ENCODE peak calls at places on chromosomes 6 and 20, in ten cellular contexts. L, E, B, X, C, J, G, R, I and M are unnamed samples. For H3K4me1, the result is how much of the 10 kb centered on the place peaks cover.

GRCh38 chr6:140572129-140572528 is 1197.7 kb upstream of the CITED2 start:
- DNase-seq in I (peak), G (no peak), R (peak), B (no peak), C (no peak), L (peak), E (no peak), J (no peak), X (no peak), M (no peak)

GRCh38 chr20:40279390-40279789 is 409.6 kb downstream of the MAFB start:
- DNase-seq in B (no peak), R (peak), C (no peak), X (no peak), I (peak), G (no peak), L (peak), J (no peak), E (no peak), M (no peak)

GRCh38 chr6:119479860-119480655 is 130.5 kb upstream of the MAN1A1 start:
- DNase-seq in R (no peak), E (no peak), C (no peak), L (no peak), G (no peak), X (no peak), B (peak), J (no peak), I (peak), M (peak)

GRCh38 chr6:146968041-146968760 is 236.0 kb upstream of the STXBP5 start:
- DNase-seq in X (no peak), G (peak), B (no peak), J (no peak), I (peak), E (no peak), L (peak), R (no peak), C (no peak), M (no peak)

GRCh38 chr20:51542033-51542893 is at the start of gene NFATC2:
- DNase-seq in E (peak), R (peak), C (no peak), L (peak), X (peak), I (no peak), J (no peak), B (no peak), G (no peak), M (peak)

GRCh38 chr20:7855545-7855944 is 84.7 kb downstream of the HAO1 start:
- DNase-seq in J (no peak), B (no peak), I (no peak), R (no peak), G (peak), E (no peak), L (no peak), X (no peak), C (no peak), M (no peak)

GRCh38 chr6:88262372-88262771 is 96.2 kb upstream of the CNR1 start:
- DNase-seq in X (no peak), R (no peak), L (no peak), C (no peak), B (no peak), G (no peak), I (no peak), E (no peak), J (no peak), M (no peak)

GRCh38 chr20:59811681-59812171 is 121.7 kb downstream of the SYCP2 start:
- DNase-seq in G (no peak), C (peak), X (peak), I (no peak), E (no peak), J (peak), B (no peak), L (no peak), R (no peak), M (no peak)

GRCh38 chr20:973785-974194 is 28.3 kb downstream of the RSPO4 start:
- DNase-seq in X (no peak), R (no peak), L (peak), G (peak), J (no peak), E (no peak), C (no peak), B (no peak), I (peak), M (no peak)

GRCh38 chr6:88119769-88120168 is 46.4 kb downstream of the CNR1 start:
- DNase-seq in B (no peak), G (no peak), X (no peak), I (no peak), J (no peak), L (no peak), R (no peak), C (no peak), E (no peak), M (no peak)

GRCh38 chr6:138514860-138515540 is 15.7 kb upstream of the NHSL1 start:
- DNase-seq in R (no peak), B (no peak), E (no peak), C (no peak), G (no peak), X (no peak), I (no peak), L (no peak), J (no peak), M (no peak)

GRCh38 chr20:40336530-40336929 is 352.5 kb downstream of the MAFB start:
- DNase-seq in L (no peak), C (no peak), E (no peak), G (no peak), X (no peak), R (no peak), J (no peak), B (no peak), I (no peak), M (no peak)

GRCh38 chr6:35302604-35303218 is 5.1 kb downstream of the DEF6 start:
- DNase-seq in I (peak), G (no peak), L (no peak), B (no peak), C (peak), E (peak), R (no peak), X (peak), J (no peak), M (no peak)

GRCh38 chr20:42734660-42735368 is 454.9 kb downstream of the PTPRT start:
- DNase-seq in R (no peak), J (no peak), X (no peak), G (no peak), B (peak), E (no peak), I (no peak), C (no peak), L (no peak), M (no peak)

GRCh38 chr20:11083841-11084240 is 410.0 kb upstream of the JAG1 start:
- DNase-seq in J (no peak), I (peak), C (no peak), B (no peak), G (no peak), R (no peak), E (no peak), X (no peak), L (no peak), M (no peak)

GRCh38 chr20:52959125-52959524 is 13.0 kb upstream of the TSHZ2 start:
- DNase-seq in E (no peak), B (peak), R (no peak), L (peak), J (no peak), I (no peak), X (no peak), C (no peak), G (peak), M (peak)

GRCh38 chr6:115783402-115784061 is 277.2 kb downstream of the FRK start:
- DNase-seq in J (no peak), G (no peak), X (no peak), E (peak), C (no peak), R (no peak), I (no peak), L (peak), B (no peak), M (peak)

GRCh38 chr6:159074120-159074684 is 29.4 kb upstream of the TAGAP start:
- DNase-seq in J (no peak), G (peak), E (no peak), X (no peak), I (peak), R (no peak), L (peak), B (no peak), C (no peak), M (no peak)

GRCh38 chr6:148885154-148885870 is 138.5 kb downstream of the UST start:
- DNase-seq in R (no peak), B (no peak), J (no peak), L (no peak), G (no peak), E (no peak), I (peak), X (no peak), C (no peak), M (no peak)

GRCh38 chr20:2476742-2477615 is 6.4 kb upstream of the SNRPB start:
- DNase-seq in L (no peak), B (no peak), X (no peak), G (no peak), J (no peak), E (no peak), R (no peak), C (no peak), I (no peak), M (no peak)

GRCh38 chr20:51731771-51732453 is 36.3 kb downstream of the ATP9A start:
- DNase-seq in G (no peak), C (no peak), R (peak), L (peak), I (peak), B (no peak), X (no peak), J (no peak), E (no peak), M (no peak)

GRCh38 chr6:85923013-85923430 is 280.3 kb upstream of the SYNCRIP start:
- DNase-seq in G (peak), X (no peak), C (no peak), I (peak), L (peak), B (peak), R (peak), J (no peak), E (no peak), M (peak)

GRCh38 chr6:69019832-69020231 is 384.8 kb downstream of the ADGRB3 start:
- DNase-seq in I (peak), X (no peak), B (no peak), G (no peak), L (no peak), C (no peak), E (no peak), J (no peak), R (no peak), M (no peak)

GRCh38 chr6:128801621-128802020 is 81.3 kb upstream of the LAMA2 start:
- DNase-seq in E (no peak), J (no peak), G (no peak), C (no peak), X (no peak), L (no peak), B (no peak), R (no peak), I (no peak), M (no peak)

GRCh38 chr6:128803911-128804310 is 79.0 kb upstream of the LAMA2 start:
- DNase-seq in R (no peak), C (no peak), J (no peak), B (no peak), I (peak), G (no peak), L (no peak), X (no peak), E (no peak), M (no peak)

GRCh38 chr6:128806274-128806673 is 76.7 kb upstream of the LAMA2 start:
- DNase-seq in I (no peak), R (no peak), C (no peak), X (no peak), J (no peak), L (no peak), E (no peak), B (no peak), G (no peak), M (no peak)

GRCh38 chr6:128808856-128809255 is 74.1 kb upstream of the LAMA2 start:
- DNase-seq in J (no peak), G (no peak), I (no peak), B (no peak), E (no peak), X (no peak), L (no peak), C (no peak), R (no peak), M (no peak)

DNA sequence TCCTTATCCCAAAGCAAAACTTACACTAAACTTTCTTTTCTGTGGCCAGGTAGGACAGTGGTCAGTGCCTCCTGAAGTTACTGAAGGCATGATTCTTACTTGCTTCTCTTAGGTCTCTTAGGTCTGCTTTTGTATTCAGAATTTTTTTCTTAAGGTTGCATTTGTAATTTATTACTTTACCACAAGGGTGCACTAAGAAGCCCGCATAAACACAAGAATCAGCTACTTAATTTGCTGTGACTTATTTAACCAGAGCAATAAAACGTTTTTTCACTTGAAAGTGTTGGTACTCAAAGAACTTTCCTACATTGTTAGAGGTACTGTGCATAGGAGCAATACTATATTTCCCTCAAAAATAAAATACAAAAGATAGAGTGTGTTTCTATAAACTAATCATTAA is 75.4 kb upstream of the LAMA2 start:
- DNase-seq in B (no peak), R (no peak), L (no peak), E (no peak), I (peak), G (peak), J (no peak), X (no peak), C (no peak), M (no peak)
- TF ChIP-seq CTCF in B (peak), R (no peak), L (peak), E (peak), I (peak), G (peak), J (no peak), X (no peak), C (no peak), M (peak)

GRCh38 chr6:111477481-111477938 is 5.5 kb downstream of the REV3L start:
- DNase-seq in B (no peak), L (no peak), G (no peak), X (no peak), R (no peak), E (no peak), C (no peak), I (no peak), J (no peak), M (no peak)
- TF ChIP-seq POLR2A in B (no peak), L (no peak), G (no peak), X (no peak), R (no peak), E (no peak), C (no peak), I (no peak), J (no peak), M (no peak)

DNA sequence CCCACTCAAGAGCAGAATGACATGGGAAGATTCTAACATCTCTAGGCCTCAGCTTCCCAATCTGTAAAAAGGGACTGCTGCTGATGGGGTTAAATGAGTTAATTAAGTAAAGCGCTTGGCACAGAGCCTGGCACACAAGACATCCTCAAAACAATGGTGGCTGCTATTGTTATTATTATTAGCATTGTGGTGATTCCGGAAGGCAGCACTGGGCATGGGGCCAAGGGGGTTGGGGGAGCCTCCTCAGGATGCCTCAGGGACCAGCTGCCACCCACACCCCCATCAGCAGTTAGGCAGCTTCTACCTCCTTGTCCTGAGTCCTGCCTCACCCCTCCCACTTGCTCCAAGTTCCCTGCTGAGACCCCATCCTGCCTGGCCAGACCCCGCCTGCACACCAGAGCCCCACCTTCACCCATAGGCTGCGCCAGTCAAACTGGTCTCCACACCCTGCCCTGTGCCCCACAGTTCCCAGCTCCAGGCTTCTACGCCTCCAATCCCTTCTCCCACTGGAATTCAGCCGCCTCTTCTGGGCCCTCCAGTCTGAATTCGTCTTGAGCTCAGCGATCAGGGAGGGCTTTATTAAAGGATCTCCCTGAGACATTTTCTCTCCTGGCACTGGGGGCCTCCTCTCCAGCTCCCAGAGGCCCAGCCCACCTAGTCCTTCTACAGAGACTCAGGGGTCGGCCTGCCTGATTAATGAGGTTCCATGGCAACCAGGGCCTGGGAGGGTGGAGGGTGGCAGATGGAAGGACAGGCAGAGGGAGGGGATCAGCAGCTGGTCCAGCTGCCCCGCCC is 1.5 kb downstream of the E2F1 start:
- DNase-seq in C (no peak), I (no peak), L (no peak), E (no peak), X (no peak), R (peak), J (no peak), B (no peak), G (no peak), M (no peak)
- H3K4me1 ChIP-seq in C (under half), I (under half), L (under half), E (under half), X (under half), R (under half), J (under half), B (under half), G (under half), M (under half)

GRCh38 chr20:4898845-4899244 is 102.5 kb downstream of the SLC23A2 start:
- DNase-seq in E (no peak), J (no peak), X (no peak), L (no peak), R (no peak), G (no peak), B (no peak), I (no peak), C (no peak), M (no peak)

GRCh38 chr20:4898282-4898681 is 103.0 kb downstream of the SLC23A2 start:
- DNase-seq in X (no peak), J (no peak), E (no peak), C (no peak), G (no peak), L (peak), R (peak), B (no peak), I (peak), M (no peak)

GRCh38 chr20:4896119-4896700 is 105.1 kb downstream of the SLC23A2 start:
- DNase-seq in C (no peak), G (no peak), R (no peak), L (no peak), I (no peak), J (no peak), X (no peak), B (no peak), E (no peak), M (no peak)

GRCh38 chr20:4897600-4897999 is 103.7 kb downstream of the SLC23A2 start:
- DNase-seq in C (no peak), X (no peak), L (no peak), B (no peak), R (no peak), G (no peak), J (no peak), I (no peak), E (no peak), M (no peak)

GRCh38 chr20:4896971-4897497 is 104.3 kb downstream of the SLC23A2 start:
- DNase-seq in I (no peak), B (no peak), X (peak), C (no peak), L (no peak), J (no peak), E (no peak), G (no peak), R (no peak), M (no peak)
- TF ChIP-seq CTCF in I (no peak), B (no peak), X (no peak), C (no peak), L (no peak), J (no peak), E (no peak), G (no peak), R (no peak), M (no peak)

GRCh38 chr6:43575772-43576551 is at the start of the genes POLH and XPO5:
- DNase-seq in J (peak), E (peak), I (peak), X (peak), G (peak), B (peak), R (peak), L (peak), C (peak), M (peak)
- TF ChIP-seq POLR2A in J (peak), E (peak), I (peak), X (peak), G (peak), B (peak), R (no peak), L (peak), C (peak), M (peak)

GRCh38 chr6:14025160-14025559 is 92.4 kb upstream of the CD83 start:
- DNase-seq in G (no peak), J (no peak), B (no peak), L (no peak), C (no peak), X (no peak), R (no peak), E (no peak), I (no peak), M (no peak)
- H3K4me1 ChIP-seq in G (under half), J (under half), B (under half), L (under half), C (under half), X (under half), R (under half), E (under half), I (under half), M (under half)

GRCh38 chr6:11543919-11544518 is 6.5 kb downstream of the TMEM170B start:
- DNase-seq in X (no peak), J (no peak), E (no peak), G (no peak), R (no peak), C (no peak), L (no peak), B (no peak), I (no peak), M (no peak)
- TF ChIP-seq CTCF in X (no peak), J (no peak), E (no peak), G (no peak), R (no peak), C (no peak), L (no peak), B (no peak), I (no peak), M (no peak)

GRCh38 chr6:6703720-6704422 is 115.4 kb downstream of the LY86 start:
- DNase-seq in X (no peak), I (no peak), R (no peak), E (peak), G (no peak), L (no peak), C (no peak), B (no peak), J (no peak), M (peak)

GRCh38 chr6:6700421-6700820 is 111.9 kb downstream of the LY86 start:
- DNase-seq in C (no peak), B (no peak), J (no peak), X (no peak), G (no peak), E (no peak), L (no peak), R (no peak), I (no peak), M (no peak)

GRCh38 chr6:6700871-6701270 is 112.4 kb downstream of the LY86 start:
- DNase-seq in C (no peak), B (no peak), E (no peak), X (no peak), I (no peak), J (no peak), G (no peak), R (no peak), L (no peak), M (peak)

GRCh38 chr6:6699741-6700367 is 111.3 kb downstream of the LY86 start:
- DNase-seq in I (peak), B (peak), E (peak), G (peak), R (peak), C (peak), X (no peak), J (peak), L (peak), M (peak)

GRCh38 chr6:6701864-6702263 is 113.3 kb downstream of the LY86 start:
- DNase-seq in G (no peak), L (no peak), J (no peak), I (no peak), B (no peak), E (no peak), C (no peak), R (no peak), X (no peak), M (no peak)
- TF ChIP-seq POLR2A in G (no peak), L (no peak), J (no peak), I (no peak), B (no peak), E (no peak), C (no peak), R (no peak), X (no peak), M (no peak)

DNA sequence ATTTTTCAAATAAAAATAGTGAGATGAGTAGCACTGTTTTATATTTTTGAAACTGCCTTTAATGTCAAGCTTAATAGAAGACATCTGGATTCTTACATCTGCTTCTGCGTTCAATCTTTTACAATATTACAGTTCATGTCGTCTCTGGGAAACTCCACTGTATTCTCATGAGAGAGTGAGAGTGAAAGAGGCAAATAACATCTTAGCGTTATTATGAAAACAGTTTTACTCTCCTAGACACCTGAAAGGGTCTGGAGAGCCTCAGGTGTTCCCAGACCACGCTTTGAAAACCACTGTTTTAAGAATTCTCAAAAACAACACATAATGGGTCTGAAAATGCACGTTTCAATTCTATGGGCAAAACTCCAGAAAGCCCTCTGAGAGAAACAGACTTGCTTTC is 63.4 kb downstream of the ARHGAP18 start:
- DNase-seq in B (no peak), E (no peak), L (no peak), J (no peak), I (peak), C (no peak), G (no peak), X (no peak), R (no peak), M (no peak)
- H3K4me1 ChIP-seq in B (under half), E (under half), L (half or more), J (under half), I (under half), C (under half), G (half or more), X (under half), R (under half), M (half or more)

GRCh38 chr6:16286151-16286522 is 47.8 kb downstream of the GMPR start:
- DNase-seq in X (no peak), J (no peak), E (no peak), R (no peak), L (peak), B (no peak), C (no peak), G (peak), I (peak), M (no peak)
- TF ChIP-seq CTCF in X (peak), J (no peak), E (peak), R (no peak), L (peak), B (peak), C (peak), G (peak), I (peak), M (peak)